ENCODE peak calls at places on chromosomes 7 and 10, in seven cellular contexts. Q is IMR-90, R is SK-N-SH, X is HepG2, H is K562, I is GM12878, P is H1. D is an unnamed sample. For H4K20me1, the result is how much of the 10 kb centered on the place peaks cover.

GRCh38 chr7:55178292-55178862 is 159.6 kb downstream of the EGFR start:
- DNase-seq in I (no peak), Q (no peak), X (no peak), H (no peak), P (no peak), R (no peak), D (no peak)

GRCh38 chr7:2819161-2819953 is 24.8 kb downstream of the GNA12 start:
- DNase-seq in X (no peak), P (no peak), H (no peak), I (no peak), R (no peak), Q (no peak), D (no peak)

GRCh38 chr7:77903597-77903996 is 105.0 kb downstream of the PHTF2 start:
- DNase-seq in X (peak), P (no peak), Q (peak), R (peak), H (peak), I (no peak), D (no peak)

GRCh38 chr7:2860627-2861133 is 16.6 kb upstream of the GNA12 start:
- DNase-seq in X (peak), P (no peak), R (no peak), H (no peak), I (no peak), Q (no peak), D (no peak)

GRCh38 chr7:17010637-17011300 is 129.0 kb upstream of the AGR3 start:
- DNase-seq in X (no peak), P (no peak), Q (no peak), H (no peak), R (no peak), I (no peak), D (no peak)

GRCh38 chr10:13787015-13787421 is 200.3 kb downstream of the PRPF18 start:
- DNase-seq in R (no peak), Q (peak), I (peak), X (no peak), P (no peak), H (no peak), D (no peak)

GRCh38 chr7:29342761-29343160 is 148.2 kb downstream of the CHN2 start:
- DNase-seq in I (no peak), H (no peak), P (no peak), Q (no peak), R (no peak), X (no peak), D (no peak)

GRCh38 chr7:116582806-116583444 is 58.1 kb downstream of the CAV1 start:
- DNase-seq in I (no peak), R (no peak), Q (peak), X (no peak), P (no peak), H (no peak), D (no peak)

GRCh38 chr7:156639426-156640256 is 933 bp upstream of the RNF32 start:
- DNase-seq in R (no peak), Q (no peak), H (peak), I (no peak), P (no peak), X (no peak), D (no peak)

GRCh38 chr10:35594115-35594849 is 10.9 kb upstream of the GJD4 start:
- DNase-seq in I (no peak), H (no peak), P (no peak), R (no peak), Q (no peak), X (no peak), D (no peak)

GRCh38 chr7:1708640-1709249 is 38.7 kb downstream of the ELFN1 start:
- DNase-seq in H (no peak), P (peak), R (peak), I (no peak), X (no peak), Q (no peak), D (no peak)

GRCh38 chr7:69190738-69191137 is 407.5 kb upstream of the AUTS2 start:
- DNase-seq in H (no peak), Q (no peak), I (no peak), P (no peak), R (no peak), X (no peak), D (no peak)

DNA sequence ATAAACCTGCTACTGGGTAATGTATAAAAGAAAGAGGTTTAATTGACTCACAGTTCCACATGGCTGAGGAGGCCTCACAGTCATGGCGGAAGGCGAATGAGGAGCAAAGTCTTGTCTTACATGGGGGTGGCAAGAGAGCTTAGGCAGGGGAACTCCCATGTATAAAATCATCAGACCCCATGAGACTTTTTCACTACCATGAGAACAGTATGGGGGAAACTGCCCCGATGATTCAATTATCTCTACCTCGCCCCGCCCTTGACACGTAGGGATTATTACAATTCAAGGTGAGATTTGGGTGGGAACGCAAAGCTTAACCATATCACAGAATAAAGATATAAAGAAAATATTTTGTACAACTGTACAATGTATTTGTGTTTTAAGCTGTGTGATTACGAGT is 39.4 kb upstream of the PLCE1 start:
- DNase-seq in Q (no peak), P (no peak), I (no peak), R (no peak), X (no peak), H (no peak), D (no peak)
- H4K20me1 ChIP-seq in Q (under half), P (under half), I (under half), R (under half), X (under half), H (under half), D (under half)

GRCh38 chr10:70801854-70802253 is 13.9 kb upstream of the SGPL1 start:
- DNase-seq in H (no peak), Q (no peak), R (no peak), X (no peak), I (no peak), P (no peak), D (no peak)
- H3K4me2 ChIP-seq in H (no peak), Q (no peak), R (no peak), X (no peak), I (no peak), P (no peak), D (no peak)

DNA sequence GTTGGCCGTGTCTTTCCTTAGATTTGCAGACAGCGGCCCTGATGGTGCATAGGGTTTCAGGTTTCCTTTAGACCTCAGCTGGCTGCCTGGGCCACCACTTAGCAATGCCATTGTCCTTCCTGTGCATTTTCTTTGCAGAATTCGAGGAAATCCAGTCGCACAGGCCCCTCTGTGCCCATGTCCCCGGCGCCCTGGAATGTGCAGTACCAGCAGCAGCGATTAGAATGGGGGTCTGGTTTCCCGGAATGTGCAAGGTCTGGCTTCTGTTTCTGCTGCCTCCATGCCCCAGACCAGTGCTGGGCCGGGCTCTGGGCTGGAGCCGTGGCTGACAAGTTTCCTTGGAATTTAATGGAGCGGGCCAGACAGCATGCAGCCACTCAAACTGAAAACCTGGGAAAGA is 14.2 kb downstream of the HTRA1 start:
- DNase-seq in P (no peak), H (no peak), X (no peak), I (no peak), Q (peak), R (peak), D (no peak)
- TF ChIP-seq RAD21 in P (no peak), H (no peak), X (no peak), I (no peak), Q (no peak), R (no peak), D (no peak)

GRCh38 chr7:18902892-18903291 is 214.5 kb downstream of the TWIST1 start:
- DNase-seq in Q (no peak), R (no peak), P (no peak), H (no peak), X (no peak), I (no peak), D (no peak)

GRCh38 chr7:18901351-18901750 is 216.1 kb downstream of the TWIST1 start:
- DNase-seq in P (no peak), X (no peak), H (no peak), Q (no peak), R (no peak), I (no peak), D (no peak)

GRCh38 chr7:18901881-18902280 is 215.6 kb downstream of the TWIST1 start:
- DNase-seq in R (no peak), H (no peak), Q (no peak), X (no peak), P (no peak), I (no peak), D (no peak)

GRCh38 chr7:18903676-18904075 is 213.8 kb downstream of the TWIST1 start:
- DNase-seq in H (no peak), I (no peak), X (no peak), P (no peak), Q (no peak), R (no peak), D (no peak)

DNA sequence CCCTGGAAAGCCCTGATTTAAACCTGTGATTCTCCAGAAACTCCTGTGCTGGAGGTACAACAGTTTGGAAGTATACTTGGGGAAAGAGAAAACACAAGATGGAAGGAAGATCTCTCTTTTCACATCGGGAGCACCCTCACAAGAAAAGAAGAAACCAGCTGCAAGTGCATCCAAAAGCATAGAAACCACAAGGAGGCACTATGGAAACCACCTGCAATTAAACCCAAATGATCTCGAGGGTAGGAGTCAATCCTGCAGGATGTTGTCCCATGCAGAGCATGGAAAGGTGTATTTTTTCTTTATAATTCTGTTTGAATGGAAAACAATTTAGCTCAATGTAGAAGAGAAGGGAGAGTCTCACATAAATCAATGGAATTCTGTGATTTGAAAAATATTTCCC is 210.5 kb downstream of the TWIST1 start:
- DNase-seq in R (no peak), H (no peak), I (no peak), P (no peak), X (no peak), Q (no peak), D (no peak)
- H4K20me1 ChIP-seq in R (under half), H (under half), I (under half), P (under half), X (under half), Q (under half), D (under half)

GRCh38 chr10:23695825-23696420 is 257.0 kb downstream of the OTUD1 start:
- DNase-seq in R (peak), X (no peak), P (peak), Q (no peak), I (no peak), H (no peak), D (no peak)
- H3K4me2 ChIP-seq in R (no peak), X (no peak), P (peak), Q (no peak), I (no peak), H (no peak), D (no peak)

GRCh38 chr10:86755454-86755739 is 1.0 kb upstream of the BMPR1A start:
- DNase-seq in P (no peak), R (no peak), H (no peak), Q (no peak), X (no peak), I (no peak), D (no peak)
- TF ChIP-seq RAD21 in P (no peak), R (no peak), H (no peak), Q (no peak), X (no peak), I (no peak), D (peak)